ENCODE peak calls at places on chromosomes 12 and 14, in nine cellular contexts. S is activated CD4-positive, CD25-positive, alpha-beta regulatory T cell; H is amniotic stem cell; R is fibroblast of the aortic adventitia; Y is heart right ventricle; L is HTR-8/SVneo; X is skeletal muscle cell; N is ELF-1; I is naive thymus-derived CD4-positive, alpha-beta T cell. A is an unnamed sample.

GRCh38 chr14:91310620-91311283 is 66.2 kb upstream of the GPR68 start:
- DNase-seq in S (no peak), H (no peak), R (no peak), Y (no peak), L (no peak), X (no peak), N (no peak), I (peak; percentile 49), A (no peak)

GRCh38 chr14:99803106-99803437 is 9.9 kb downstream of the EML1 start:
- DNase-seq in S (no peak), H (no peak), R (no peak), Y (no peak), L (no peak), X (no peak), N (no peak), I (no peak), A (no peak)

GRCh38 chr12:41965996-41966395 is 178.7 kb downstream of the GXYLT1 start:
- DNase-seq in S (no peak), H (no peak), R (no peak), Y (peak; percentile 8), L (no peak), X (no peak), N (peak; percentile 21), I (no peak), A (no peak)

GRCh38 chr14:96824283-96824682 is 27.1 kb downstream of the VRK1 start:
- DNase-seq in S (no peak), H (no peak), R (peak; percentile 60), Y (no peak), L (peak; percentile 12), X (peak; percentile 77), N (no peak), I (no peak), A (no peak)

GRCh38 chr12:131113562-131113961 is 159.9 kb downstream of the ADGRD1 start:
- DNase-seq in S (no peak), H (no peak), R (no peak), Y (no peak), L (no peak), X (no peak), N (no peak), I (no peak), A (no peak)

GRCh38 chr14:48826058-48826457 is 760.1 kb downstream of the RPS29 start:
- DNase-seq in S (no peak), H (no peak), R (no peak), Y (no peak), L (no peak), X (no peak), N (no peak), I (no peak), A (no peak)

GRCh38 chr14:56514663-56515371 is 64.8 kb upstream of the TMEM260 start:
- DNase-seq in S (no peak), H (no peak), R (peak; percentile 11), Y (no peak), L (no peak), X (no peak), N (no peak), I (no peak), A (no peak)

GRCh38 chr14:20757963-20758362 is 10.2 kb upstream of the EDDM3B start:
- DNase-seq in S (no peak), H (no peak), R (no peak), Y (peak; percentile 34), L (no peak), X (no peak), N (no peak), I (peak; percentile 33), A (no peak)

GRCh38 chr12:509494-509893 is 49.8 kb downstream of the B4GALNT3 start:
- DNase-seq in S (no peak), H (no peak), R (no peak), Y (no peak), L (peak; percentile 72), X (no peak), N (peak; percentile 50), I (no peak), A (no peak)

GRCh38 chr12:26786491-26787124 is 46.4 kb downstream of the ITPR2 start:
- DNase-seq in S (no peak), H (no peak), R (peak; percentile 80), Y (peak; percentile 63), L (no peak), X (no peak), N (no peak), I (no peak), A (no peak)

GRCh38 chr12:124484526-124484953 is 82.9 kb downstream of the NCOR2 start:
- DNase-seq in S (no peak), H (no peak), R (no peak), Y (no peak), L (no peak), X (no peak), N (no peak), I (no peak), A (no peak)

GRCh38 chr12:104181313-104181712 is 34.3 kb upstream of the TXNRD1 start:
- DNase-seq in S (no peak), H (no peak), R (peak; percentile 47), Y (no peak), L (no peak), X (peak; percentile 64), N (no peak), I (no peak), A (no peak)

GRCh38 chr14:75849496-75849895 is 132.3 kb downstream of the TGFB3 start:
- DNase-seq in S (no peak), H (no peak), R (no peak), Y (no peak), L (no peak), X (no peak), N (no peak), I (no peak), A (no peak)

A was measured in stimulated activated CD8-positive, alpha-beta memory T cell treated with anti-CD3 and anti-CD28 coated beads, Interleukin-4, amount 100 ng/mL, for 1 hour.